ENCODE peak calls at places on chromosomes 2 and 18, in four cellular contexts. One of them, this sample, is unnamed.

GRCh38 chr2:202032841-202033316 is 776 bp upstream of the FZD7 start:
- DNase-seq in HepG2: no peak
- DNase-seq in A549: peak; percentile 49
- DNase-seq in GM12878: no peak
- DNase-seq in this sample: peak; percentile 37

GRCh38 chr2:20676353-20677215 is 9.6 kb downstream of the GDF7 start:
- DNase-seq in HepG2: peak; percentile 99
- DNase-seq in A549: no peak
- DNase-seq in GM12878: peak; percentile 77
- DNase-seq in this sample: no peak

GRCh38 chr2:145736901-145737300 is 1217.0 kb upstream of the ZEB2 start:
- DNase-seq in HepG2: no peak
- DNase-seq in A549: no peak
- DNase-seq in GM12878: no peak
- DNase-seq in this sample: no peak

GRCh38 chr18:7517852-7518251 is 49.3 kb upstream of the PTPRM start:
- DNase-seq in HepG2: no peak
- DNase-seq in A549: no peak
- DNase-seq in GM12878: no peak
- DNase-seq in this sample: no peak

GRCh38 chr2:37653805-37654378 is 17.6 kb downstream of the CDC42EP3 start:
- DNase-seq in HepG2: no peak
- DNase-seq in A549: no peak
- DNase-seq in GM12878: peak; percentile 84
- DNase-seq in this sample: no peak

GRCh38 chr2:88074854-88075292 is 7.2 kb downstream of the SMYD1 start:
- DNase-seq in HepG2: no peak
- DNase-seq in A549: no peak
- DNase-seq in GM12878: no peak
- DNase-seq in this sample: no peak

GRCh38 chr2:19073522-19073921 is 284.9 kb downstream of the OSR1 start:
- DNase-seq in HepG2: peak; percentile 51
- DNase-seq in A549: peak; percentile 59
- DNase-seq in GM12878: no peak
- DNase-seq in this sample: no peak

GRCh38 chr2:38602136-38602731 is 494 bp downstream of the HNRNPLL start:
- DNase-seq in HepG2: no peak
- DNase-seq in A549: peak; percentile 35
- DNase-seq in GM12878: no peak
- DNase-seq in this sample: no peak

GRCh38 chr2:96091711-96092579 is 24.4 kb downstream of the ADRA2B start:
- DNase-seq in HepG2: no peak
- DNase-seq in A549: no peak
- DNase-seq in GM12878: no peak
- DNase-seq in this sample: no peak

GRCh38 chr2:197152451-197153228 is 157.9 kb downstream of the ANKRD44 start:
- DNase-seq in HepG2: no peak
- DNase-seq in A549: no peak
- DNase-seq in GM12878: peak; percentile 67
- DNase-seq in this sample: no peak

GRCh38 chr2:113376935-113377445 is 60.5 kb upstream of the ZNG1B start:
- DNase-seq in HepG2: no peak
- DNase-seq in A549: no peak
- DNase-seq in GM12878: peak; percentile 34
- DNase-seq in this sample: no peak

GRCh38 chr2:135997380-135997779 is 12.0 kb upstream of the DARS1 start:
- DNase-seq in HepG2: peak; percentile 53
- DNase-seq in A549: no peak
- DNase-seq in GM12878: no peak
- DNase-seq in this sample: no peak

GRCh38 chr2:98751748-98752147 is 20.8 kb upstream of the MGAT4A start:
- DNase-seq in HepG2: no peak
- DNase-seq in A549: no peak
- DNase-seq in GM12878: no peak
- DNase-seq in this sample: no peak

GRCh38 chr2:145752091-145752806 is 1232.3 kb upstream of the ZEB2 start:
- DNase-seq in HepG2: peak; percentile 93
- DNase-seq in A549: peak; percentile 3
- DNase-seq in GM12878: no peak
- DNase-seq in this sample: peak; percentile 83

GRCh38 chr18:25102657-25103056 is 249.3 kb downstream of the ZNF521 start:
- DNase-seq in HepG2: no peak
- DNase-seq in A549: no peak
- DNase-seq in GM12878: no peak
- DNase-seq in this sample: no peak

GRCh38 chr2:74583504-74583903 is 29.0 kb downstream of the DOK1 start:
- DNase-seq in HepG2: peak; percentile 80
- DNase-seq in A549: peak; percentile 15
- DNase-seq in GM12878: no peak
- DNase-seq in this sample: no peak

GRCh38 chr2:11388262-11389047 is 44.0 kb upstream of the ROCK2 start:
- DNase-seq in HepG2: no peak
- DNase-seq in A549: no peak
- DNase-seq in GM12878: no peak
- DNase-seq in this sample: no peak

GRCh38 chr2:189285351-189285750 is 105.8 kb upstream of the COL5A2 start:
- DNase-seq in HepG2: no peak
- DNase-seq in A549: no peak
- DNase-seq in GM12878: no peak
- DNase-seq in this sample: no peak

GRCh38 chr2:31318360-31319336 is 84.7 kb downstream of the EHD3 start:
- DNase-seq in HepG2: no peak
- DNase-seq in A549: no peak
- DNase-seq in GM12878: peak; percentile 30
- DNase-seq in this sample: no peak

GRCh38 chr2:237256845-237257244 is 157.1 kb downstream of the COL6A3 start:
- DNase-seq in HepG2: no peak
- DNase-seq in A549: no peak
- DNase-seq in GM12878: no peak
- DNase-seq in this sample: no peak

GRCh38 chr2:152046940-152047339 is 51.9 kb downstream of the CACNB4 start:
- DNase-seq in HepG2: no peak
- DNase-seq in A549: no peak
- DNase-seq in GM12878: peak; percentile 87
- DNase-seq in this sample: no peak

GRCh38 chr2:180240774-180241173 is 233.7 kb upstream of the CWC22 start:
- DNase-seq in HepG2: no peak
- DNase-seq in A549: no peak
- DNase-seq in GM12878: no peak
- DNase-seq in this sample: no peak

GRCh38 chr2:177633111-177633510 is 240.5 kb downstream of the AGPS start:
- DNase-seq in HepG2: no peak
- DNase-seq in A549: no peak
- DNase-seq in GM12878: no peak
- DNase-seq in this sample: no peak

GRCh38 chr2:9617749-9618148 is 13.0 kb downstream of the YWHAQ start:
- DNase-seq in HepG2: no peak
- DNase-seq in A549: no peak
- DNase-seq in GM12878: no peak
- DNase-seq in this sample: no peak

GRCh38 chr2:234911271-234911670 is 40.5 kb upstream of the SH3BP4 start:
- DNase-seq in HepG2: no peak
- DNase-seq in A549: no peak
- DNase-seq in GM12878: no peak
- DNase-seq in this sample: no peak

GRCh38 chr2:58155160-58155778 is 85.9 kb downstream of the FANCL start:
- DNase-seq in HepG2: no peak
- DNase-seq in A549: no peak
- DNase-seq in GM12878: no peak
- DNase-seq in this sample: no peak

GRCh38 chr2:180520206-180520605 is 460.2 kb upstream of the UBE2E3 start:
- DNase-seq in HepG2: no peak
- DNase-seq in A549: no peak
- DNase-seq in GM12878: no peak
- DNase-seq in this sample: no peak

DNA sequence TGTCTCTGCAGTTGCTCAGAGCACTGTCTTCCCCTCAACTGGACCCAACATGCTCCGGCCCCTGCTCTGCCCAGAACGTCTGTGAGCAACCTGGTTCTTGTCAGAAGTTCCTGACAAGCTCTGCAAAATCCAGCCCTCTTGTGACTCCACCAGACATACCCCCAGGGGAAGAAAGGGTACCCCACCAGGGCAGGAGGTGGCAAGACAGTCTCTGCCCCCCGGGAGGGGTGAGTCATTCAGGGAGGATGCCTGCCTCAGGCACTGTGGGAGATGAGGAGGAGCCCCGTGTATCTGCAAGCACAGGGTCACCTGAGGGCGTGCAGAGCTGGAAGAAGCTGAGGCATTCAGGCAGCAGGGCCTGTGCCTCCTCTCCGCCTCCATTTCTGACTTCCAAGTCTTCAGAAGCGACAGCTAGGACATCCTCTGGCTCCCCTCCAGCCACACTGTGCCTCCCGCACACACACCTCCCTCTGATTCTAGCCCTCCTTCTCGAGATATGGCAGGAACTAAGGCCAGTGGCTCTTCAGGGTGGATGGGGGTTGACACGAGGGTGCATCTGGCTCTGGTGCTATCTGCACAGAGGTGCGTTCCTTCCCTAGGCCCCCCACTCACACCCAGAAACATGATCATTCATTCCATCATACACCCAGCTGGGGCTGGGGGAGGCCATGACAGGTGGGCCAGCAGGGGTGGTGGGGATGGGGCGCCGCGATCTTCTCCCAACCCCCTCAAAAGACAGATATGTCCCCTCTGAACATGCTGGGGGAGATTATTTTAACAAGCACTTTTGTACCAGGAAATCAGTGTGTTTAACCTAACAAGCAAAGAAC is 222.2 kb downstream of the CYP26B1 start:
- DNase-seq in HepG2: no peak
- DNase-seq in A549: no peak
- DNase-seq in GM12878: no peak
- DNase-seq in this sample: no peak
- TF ChIP-seq CHD4 in HepG2: no peak
- TF ChIP-seq CHD4 in A549: no peak
- TF ChIP-seq CHD4 in GM12878: no peak
- TF ChIP-seq CHD4 in this sample: no peak

GRCh38 chr2:39696838-39697237 is 31.1 kb downstream of the TMEM178A start:
- DNase-seq in HepG2: peak; percentile 12
- DNase-seq in A549: peak; percentile 11
- DNase-seq in GM12878: no peak
- DNase-seq in this sample: no peak

GRCh38 chr2:39693275-39693674 is 27.6 kb downstream of the TMEM178A start:
- DNase-seq in HepG2: no peak
- DNase-seq in A549: no peak
- DNase-seq in GM12878: no peak
- DNase-seq in this sample: no peak

GRCh38 chr2:39701137-39701536 is 35.4 kb downstream of the TMEM178A start:
- DNase-seq in HepG2: no peak
- DNase-seq in A549: no peak
- DNase-seq in GM12878: no peak
- DNase-seq in this sample: no peak

GRCh38 chr2:39697480-39697879 is 31.8 kb downstream of the TMEM178A start:
- DNase-seq in HepG2: no peak
- DNase-seq in A549: no peak
- DNase-seq in GM12878: no peak
- DNase-seq in this sample: no peak

DNA sequence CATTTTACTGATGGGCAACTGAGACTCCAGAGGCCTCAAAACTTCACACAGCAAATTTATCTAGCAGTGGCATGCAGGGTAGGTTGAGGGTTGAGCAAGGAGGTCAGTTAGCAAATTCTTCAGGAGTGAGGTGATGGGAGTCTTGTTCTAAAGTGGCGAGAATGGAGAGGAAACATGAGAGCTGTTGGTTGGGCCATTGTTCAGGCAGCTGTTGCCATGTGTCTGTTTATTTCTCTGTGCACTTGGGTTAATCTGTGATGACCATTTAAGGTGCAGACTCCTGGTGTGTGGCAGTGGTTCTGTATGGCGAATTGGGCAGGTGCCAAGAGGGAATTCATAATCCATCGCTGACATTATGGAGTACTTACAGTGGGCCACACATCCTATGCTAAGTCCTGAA is 30.4 kb downstream of the TMEM178A start:
- DNase-seq in HepG2: peak; percentile 15
- DNase-seq in A549: no peak
- DNase-seq in GM12878: no peak
- DNase-seq in this sample: no peak
- TF ChIP-seq RAD21 in HepG2: no peak
- TF ChIP-seq RAD21 in A549: no peak
- TF ChIP-seq RAD21 in GM12878: no peak
- TF ChIP-seq RAD21 in this sample: no peak

DNA sequence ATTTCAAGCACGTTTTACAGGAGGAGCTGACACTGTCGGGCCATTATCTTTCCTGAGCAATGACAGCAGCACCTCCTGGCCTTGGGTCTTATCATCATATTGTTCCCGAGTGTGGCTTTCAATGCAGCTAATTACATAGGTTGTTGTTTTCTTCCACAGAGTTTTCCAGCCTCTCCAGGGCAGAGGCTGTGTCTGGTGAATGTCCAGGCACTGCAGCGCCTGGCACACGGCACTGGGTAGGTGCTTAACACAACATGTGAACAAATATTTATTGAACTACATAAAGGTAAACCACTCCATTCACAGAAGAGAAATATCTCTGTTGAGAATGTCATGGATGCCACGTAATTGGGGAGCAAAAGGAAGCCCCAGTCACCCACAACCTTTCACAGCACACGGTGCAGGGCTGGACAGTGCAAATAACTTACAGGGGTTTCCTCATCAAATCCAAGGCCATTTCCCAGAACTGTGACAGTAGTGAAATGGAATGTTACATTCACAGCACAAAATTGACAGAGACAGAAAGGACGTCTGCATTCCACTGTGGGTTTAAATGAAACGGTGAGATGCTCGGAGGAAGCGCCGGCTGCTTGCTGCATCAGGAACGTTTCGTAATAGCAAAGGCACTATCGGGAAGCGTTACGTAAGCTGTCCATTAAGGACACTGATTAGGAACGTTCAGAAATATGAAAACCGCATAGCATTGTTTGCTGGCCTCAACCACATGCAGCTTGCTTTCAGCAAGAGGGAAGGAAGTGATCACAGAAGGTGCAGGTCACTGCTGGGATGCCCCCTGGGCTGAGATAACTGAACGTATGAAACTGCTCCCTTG is 6.4 kb upstream of the KCNG2 start:
- DNase-seq in HepG2: peak; percentile 95
- DNase-seq in A549: peak; percentile 6
- DNase-seq in GM12878: no peak
- DNase-seq in this sample: no peak
- TF ChIP-seq CHD4 in HepG2: no peak
- TF ChIP-seq CHD4 in A549: no peak
- TF ChIP-seq CHD4 in GM12878: no peak
- TF ChIP-seq CHD4 in this sample: no peak

DNA sequence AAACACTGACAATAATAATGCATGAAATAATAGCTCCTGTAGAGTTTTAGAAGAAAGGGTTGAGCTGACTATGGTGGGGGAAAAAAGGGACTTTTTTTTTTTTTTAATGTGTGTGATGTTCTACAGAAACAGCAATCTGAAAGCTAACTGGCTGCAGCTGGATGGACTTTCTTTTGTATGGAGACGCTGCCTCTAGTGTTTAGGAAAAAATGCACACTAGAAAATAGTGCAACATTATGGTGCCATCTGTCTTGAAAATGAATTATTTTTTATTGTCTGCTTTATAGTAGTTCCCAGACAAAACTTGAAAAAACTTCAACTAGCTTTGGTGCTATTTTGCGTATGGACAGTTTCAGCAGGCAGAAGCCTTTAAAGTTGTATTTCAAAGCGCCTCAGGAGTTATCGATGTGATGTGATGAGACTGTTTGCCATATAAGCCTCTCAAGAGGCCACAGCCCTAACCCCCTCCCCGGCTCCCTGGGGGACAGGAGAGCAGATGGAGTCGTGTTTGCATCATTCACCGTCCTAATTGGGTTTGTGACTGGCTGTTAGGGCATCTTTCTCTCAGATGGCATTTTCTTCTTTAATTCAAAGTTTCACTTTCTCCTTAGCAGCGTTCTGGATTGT is 86.9 kb downstream of the LTBP1 start:
- DNase-seq in HepG2: no peak
- DNase-seq in A549: no peak
- DNase-seq in GM12878: no peak
- DNase-seq in this sample: no peak
- TF ChIP-seq RAD21 in HepG2: no peak
- TF ChIP-seq RAD21 in A549: peak; percentile 91
- TF ChIP-seq RAD21 in GM12878: peak; percentile 51
- TF ChIP-seq RAD21 in this sample: peak; percentile 88